ENCODE peak calls at places on chromosomes 5 and 9, in seven cellular contexts. R is OCI-LY7, S is body of pancreas, O is Calu3, D is HTR-8/SVneo, F is substantia nigra, Y is cardiac muscle cell. Z is an unnamed sample.

GRCh38 chr5:64587370-64587769 is 81.6 kb downstream of the RGS7BP start:
- DNase-seq in D (no peak), Y (no peak), R (no peak), F (no peak), O (no peak), S (no peak), Z (no peak)

GRCh38 chr5:54390015-54390414 is 65.5 kb upstream of the HSPB3 start:
- DNase-seq in R (no peak), F (peak), S (peak), D (peak), O (peak), Y (peak), Z (no peak)

GRCh38 chr9:69120380-69121154 is 53.5 kb upstream of the TJP2 start:
- DNase-seq in R (peak), S (peak), Y (peak), D (peak), O (peak), F (no peak), Z (no peak)

GRCh38 chr5:168047043-168047668 is 244.3 kb upstream of the WWC1 start:
- DNase-seq in O (peak), R (peak), Y (peak), D (peak), F (peak), S (peak), Z (peak)

GRCh38 chr5:96248152-96248551 is 184.9 kb downstream of the PCSK1 start:
- DNase-seq in R (no peak), F (no peak), S (no peak), D (no peak), O (no peak), Y (peak), Z (no peak)

GRCh38 chr9:34123682-34124081 is 2.8 kb downstream of the DCAF12 start:
- DNase-seq in R (peak), F (peak), O (no peak), D (no peak), Y (no peak), S (no peak), Z (no peak)

GRCh38 chr9:96884443-96884842 is 30.1 kb upstream of the ZNF782 start:
- DNase-seq in F (no peak), R (no peak), D (peak), Y (peak), S (no peak), O (peak), Z (no peak)

GRCh38 chr5:155631116-155631515 is 617.6 kb downstream of the KIF4B start:
- DNase-seq in Y (no peak), F (no peak), R (no peak), S (no peak), O (no peak), D (no peak), Z (no peak)

GRCh38 chr5:160230686-160231527 is 1.6 kb downstream of the FABP6 start:
- DNase-seq in Y (peak), F (peak), R (no peak), D (peak), S (no peak), O (peak), Z (no peak)

GRCh38 chr9:17528859-17529258 is 50.0 kb upstream of the SH3GL2 start:
- DNase-seq in F (no peak), S (no peak), O (no peak), D (no peak), R (peak), Y (peak), Z (no peak)

GRCh38 chr5:136518814-136519213 is 153.5 kb upstream of the TRPC7 start:
- DNase-seq in S (no peak), Y (no peak), F (no peak), R (no peak), D (no peak), O (no peak), Z (no peak)

GRCh38 chr5:127506616-127507015 is 10.8 kb upstream of the PRRC1 start:
- DNase-seq in F (no peak), R (no peak), S (no peak), O (no peak), D (no peak), Y (no peak), Z (no peak)

GRCh38 chr5:58683567-58683966 is 100.7 kb downstream of the RAB3C start:
- DNase-seq in D (no peak), O (no peak), S (no peak), Y (no peak), R (no peak), F (no peak), Z (no peak)

GRCh38 chr9:95003694-95004451 is 277.4 kb downstream of the AOPEP start:
- DNase-seq in Y (peak), D (peak), O (peak), F (no peak), S (peak), R (no peak), Z (peak)

GRCh38 chr9:80233102-80233843 is 661.5 kb downstream of the TLE4 start:
- DNase-seq in F (no peak), Y (no peak), O (no peak), D (no peak), R (no peak), S (no peak), Z (no peak)

GRCh38 chr5:136350339-136350738 is 15.0 kb downstream of the TRPC7 start:
- DNase-seq in R (no peak), F (no peak), S (no peak), Y (no peak), O (no peak), D (no peak), Z (no peak)

GRCh38 chr9:78236511-78236950 is 656 bp downstream of the CEP78 start:
- DNase-seq in D (no peak), Y (no peak), S (no peak), F (no peak), O (no peak), R (peak), Z (no peak)

GRCh38 chr9:90905079-90905478 is 103.5 kb downstream of the SYK start:
- DNase-seq in Y (no peak), R (peak), O (no peak), D (no peak), F (no peak), S (peak), Z (no peak)

GRCh38 chr9:12439267-12439666 is 253.9 kb upstream of the TYRP1 start:
- DNase-seq in R (no peak), F (no peak), S (no peak), D (no peak), Y (no peak), O (no peak), Z (no peak)

GRCh38 chr5:15880201-15880600 is 299.4 kb downstream of the MARCHF11 start:
- DNase-seq in S (no peak), O (no peak), R (no peak), Y (no peak), D (no peak), F (no peak), Z (no peak)

GRCh38 chr9:96420468-96421219 is 2.5 kb upstream of the ZNF367 start:
- DNase-seq in Y (peak), S (peak), O (peak), R (peak), D (peak), F (no peak), Z (peak)

GRCh38 chr5:151162794-151163193 is 5.2 kb upstream of the ANXA6 start:
- DNase-seq in S (no peak), R (no peak), O (no peak), F (no peak), Y (no peak), D (no peak), Z (no peak)

GRCh38 chr5:133977161-133977787 is 8.8 kb upstream of the C5orf15 start:
- DNase-seq in F (no peak), D (no peak), S (no peak), R (no peak), O (no peak), Y (no peak), Z (no peak)

GRCh38 chr9:74770508-74771261 is 117.0 kb downstream of the TRPM6 start:
- DNase-seq in R (peak), O (peak), Y (peak), F (no peak), D (no peak), S (peak), Z (no peak)

GRCh38 chr9:130172858-130173461 is 756 bp downstream of the NCS1 start:
- DNase-seq in F (peak), Y (peak), S (peak), O (peak), D (no peak), R (no peak), Z (peak)

GRCh38 chr5:9515451-9515850 is 30.4 kb downstream of the SEMA5A start:
- DNase-seq in F (no peak), Y (no peak), R (no peak), O (no peak), D (no peak), S (no peak), Z (no peak)

GRCh38 chr9:137702615-137703379 is 84.0 kb downstream of the EHMT1 start:
- DNase-seq in O (no peak), S (no peak), F (no peak), D (no peak), R (peak), Y (no peak), Z (no peak)

GRCh38 chr5:134175874-134176522 is 752 bp downstream of the SKP1 start:
- DNase-seq in F (peak), O (no peak), S (no peak), R (peak), D (no peak), Y (peak), Z (no peak)

GRCh38 chr9:92151691-92152393 is 36.6 kb upstream of the SPTLC1 start:
- DNase-seq in S (no peak), R (no peak), F (no peak), Y (peak), D (peak), O (no peak), Z (no peak)

GRCh38 chr5:5511904-5512416 is 89.5 kb downstream of the ICE1 start:
- DNase-seq in R (no peak), O (no peak), S (no peak), D (no peak), Y (no peak), F (no peak), Z (no peak)

GRCh38 chr9:127224178-127224882 is 40.2 kb upstream of the GARNL3 start:
- DNase-seq in O (peak), S (peak), Y (peak), D (peak), R (peak), F (peak), Z (peak)

GRCh38 chr9:135998013-135998380 is 36.8 kb upstream of the UBAC1 start:
- DNase-seq in S (no peak), O (no peak), R (no peak), Y (no peak), F (no peak), D (no peak), Z (no peak)

Z was measured in occipital lobe.